ENCODE peak calls at places on chromosomes 2 and 18, in five cellular contexts. P, W, J, B and X are unnamed samples. For H3K4me1, the result is how much of the 10 kb centered on the place peaks cover.

GRCh38 chr18:45006934-45007333 is 326.2 kb downstream of the SETBP1 start:
- DNase-seq in W (peak), B (no peak), J (no peak), P (no peak), X (no peak)

GRCh38 chr2:227152093-227152766 is 11.8 kb downstream of the COL4A4 start:
- DNase-seq in J (no peak), B (no peak), W (no peak), P (no peak), X (no peak)

GRCh38 chr2:170716851-170717598 is 1.9 kb downstream of the SP5 start:
- DNase-seq in W (peak), J (no peak), P (no peak), B (no peak), X (no peak)

GRCh38 chr2:105943977-105944376 is 199.3 kb downstream of the NCK2 start:
- DNase-seq in B (no peak), W (no peak), J (peak), P (no peak), X (no peak)

GRCh38 chr2:110674620-110675555 is 3.0 kb downstream of the BUB1 start:
- DNase-seq in J (peak), W (peak), B (peak), P (no peak), X (peak)

GRCh38 chr18:79797518-79798345 is at the start of gene KCNG2:
- DNase-seq in P (peak), J (no peak), B (no peak), W (peak), X (no peak)

GRCh38 chr2:136327162-136327852 is 209.4 kb upstream of the CXCR4 start:
- DNase-seq in P (peak), J (peak), W (peak), B (peak), X (no peak)

GRCh38 chr18:36504928-36505327 is 207.4 kb downstream of the FHOD3 start:
- DNase-seq in W (peak), J (no peak), B (no peak), P (no peak), X (no peak)

GRCh38 chr2:231057590-231057989 is 923 bp downstream of the PSMD1 start:
- DNase-seq in B (no peak), J (no peak), P (no peak), W (peak), X (no peak)

GRCh38 chr2:129319422-129319717 is 660.1 kb upstream of the RAB6C start:
- DNase-seq in W (no peak), J (no peak), B (no peak), P (no peak), X (no peak)

GRCh38 chr2:198490748-198491147 is 686.4 kb downstream of the PLCL1 start:
- DNase-seq in B (no peak), J (no peak), W (no peak), P (no peak), X (no peak)

GRCh38 chr2:62931536-62931935 is 119.1 kb upstream of the OTX1 start:
- DNase-seq in P (no peak), W (no peak), B (no peak), J (no peak), X (no peak)

GRCh38 chr18:63180333-63180732 is 139.2 kb downstream of the BCL2 start:
- DNase-seq in P (no peak), W (no peak), B (no peak), J (no peak), X (no peak)

GRCh38 chr18:22173928-22174301 is 4.5 kb downstream of the GATA6 start:
- DNase-seq in W (no peak), J (no peak), B (no peak), P (no peak), X (no peak)

GRCh38 chr2:9388102-9388735 is 35.1 kb downstream of the ITGB1BP1 start:
- DNase-seq in J (no peak), W (no peak), B (no peak), P (no peak), X (no peak)

GRCh38 chr2:42975358-42975717 is 183.0 kb upstream of the HAAO start:
- DNase-seq in B (no peak), J (no peak), P (no peak), W (no peak), X (no peak)

GRCh38 chr18:61471832-61472406 is 138.7 kb downstream of the CDH20 start:
- DNase-seq in J (no peak), B (no peak), P (no peak), W (no peak), X (no peak)

GRCh38 chr2:21117688-21118087 is 6.1 kb upstream of the TDRD15 start:
- DNase-seq in W (no peak), J (no peak), P (no peak), B (no peak), X (no peak)

GRCh38 chr2:204264068-204264693 is 281.1 kb upstream of the PARD3B start:
- DNase-seq in B (no peak), P (no peak), J (no peak), W (no peak), X (no peak)

GRCh38 chr2:204258900-204259299 is 286.4 kb upstream of the PARD3B start:
- DNase-seq in J (no peak), P (no peak), B (no peak), W (no peak), X (no peak)

GRCh38 chr2:204260162-204260877 is 285.0 kb upstream of the PARD3B start:
- DNase-seq in P (peak), B (peak), J (peak), W (peak), X (no peak)

GRCh38 chr2:204260906-204261305 is 284.4 kb upstream of the PARD3B start:
- DNase-seq in P (no peak), J (no peak), B (no peak), W (no peak), X (no peak)

GRCh38 chr2:204261776-204262175 is 283.5 kb upstream of the PARD3B start:
- DNase-seq in B (no peak), J (no peak), P (no peak), W (no peak), X (no peak)
- H3K4me1 ChIP-seq in B (under half), J (under half), P (under half), W (under half), X (under half)

GRCh38 chr2:100053087-100053486 is 89.3 kb downstream of the AFF3 start:
- DNase-seq in B (no peak), W (no peak), P (no peak), J (no peak), X (no peak)
- H3K4me2 ChIP-seq in B (no peak), W (no peak), P (no peak), J (no peak), X (no peak)

GRCh38 chr2:188675391-188676011 is 298.7 kb upstream of the COL3A1 start:
- DNase-seq in P (no peak), B (no peak), J (no peak), W (peak), X (no peak)

GRCh38 chr2:188678921-188679320 is 295.3 kb upstream of the COL3A1 start:
- DNase-seq in J (no peak), W (peak), P (no peak), B (no peak), X (no peak)

GRCh38 chr2:188677182-188677581 is 297.0 kb upstream of the COL3A1 start:
- DNase-seq in B (no peak), W (peak), J (no peak), P (no peak), X (no peak)

GRCh38 chr2:188676012-188676405 is 298.2 kb upstream of the COL3A1 start:
- DNase-seq in P (no peak), B (no peak), W (peak), J (no peak), X (no peak)
- H3K27ac ChIP-seq in P (no peak), B (no peak), W (no peak), J (no peak), X (no peak)

GRCh38 chr2:217734999-217735398 is 267.8 kb downstream of the TNS1 start:
- DNase-seq in J (no peak), W (no peak), P (no peak), B (no peak), X (no peak)

GRCh38 chr2:217731805-217732204 is 271.0 kb downstream of the TNS1 start:
- DNase-seq in J (no peak), B (no peak), P (no peak), W (peak), X (no peak)

GRCh38 chr2:217732995-217733394 is 269.8 kb downstream of the TNS1 start:
- DNase-seq in J (no peak), W (peak), P (no peak), B (no peak), X (no peak)

GRCh38 chr2:217735899-217736298 is 266.9 kb downstream of the TNS1 start:
- DNase-seq in J (no peak), W (no peak), P (no peak), B (no peak), X (no peak)

GRCh38 chr2:217733461-217733860 is 269.3 kb downstream of the TNS1 start:
- DNase-seq in J (no peak), W (peak), B (no peak), P (no peak), X (no peak)
- H3K4me1 ChIP-seq in J (under half), W (under half), B (under half), P (under half), X (under half)

GRCh38 chr2:121697108-121697631 is 39.5 kb downstream of the NIFK start:
- DNase-seq in P (peak), J (peak), B (no peak), W (peak), X (no peak)

GRCh38 chr2:121696410-121696930 is 40.2 kb downstream of the NIFK start:
- DNase-seq in P (no peak), B (no peak), W (no peak), J (no peak), X (no peak)

GRCh38 chr2:121695179-121695451 is 41.6 kb downstream of the NIFK start:
- DNase-seq in P (no peak), B (no peak), W (no peak), J (no peak), X (no peak)

GRCh38 chr2:121698318-121698930 is 38.3 kb downstream of the NIFK start:
- DNase-seq in W (no peak), B (no peak), P (no peak), J (no peak), X (no peak)

DNA sequence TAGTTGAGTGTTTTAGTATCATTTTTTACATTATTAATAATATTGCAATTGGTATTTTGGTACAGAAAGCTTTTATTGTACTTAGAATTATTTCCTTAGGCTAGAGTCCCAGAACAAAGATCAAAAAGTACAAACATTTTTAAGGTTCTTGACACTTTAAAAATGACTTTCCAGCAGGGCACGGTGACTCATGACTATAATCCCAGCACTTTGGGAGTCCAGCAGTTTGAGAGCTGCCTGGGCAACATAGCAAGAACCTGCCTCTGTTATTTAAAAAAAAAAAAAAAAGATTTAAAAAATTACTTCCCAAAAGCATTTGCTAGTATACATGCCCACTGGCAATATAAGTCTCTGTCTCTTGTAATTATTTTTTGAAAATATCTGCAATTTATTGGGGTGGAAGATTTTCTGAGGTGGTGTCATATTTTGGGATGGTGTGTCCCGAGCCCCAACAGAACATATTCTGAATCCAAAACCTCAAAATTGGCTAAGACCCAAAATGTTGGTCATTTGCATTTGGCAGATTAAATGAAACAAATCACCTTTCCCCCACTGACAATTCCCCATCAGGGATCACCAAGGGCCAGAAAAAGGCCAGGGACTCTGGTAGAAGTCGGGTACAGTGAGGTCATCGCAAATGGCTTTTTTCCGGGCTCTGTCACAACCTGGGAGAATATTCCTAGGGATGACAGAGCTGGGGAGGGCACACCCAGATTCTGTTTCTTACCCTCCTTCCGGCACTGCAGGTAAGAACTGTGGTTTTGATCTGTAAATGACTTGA is 42.1 kb downstream of the NIFK start:
- DNase-seq in P (peak), W (peak), B (no peak), J (no peak), X (no peak)
- H3K4me2 ChIP-seq in P (no peak), W (no peak), B (no peak), J (no peak), X (no peak)

DNA sequence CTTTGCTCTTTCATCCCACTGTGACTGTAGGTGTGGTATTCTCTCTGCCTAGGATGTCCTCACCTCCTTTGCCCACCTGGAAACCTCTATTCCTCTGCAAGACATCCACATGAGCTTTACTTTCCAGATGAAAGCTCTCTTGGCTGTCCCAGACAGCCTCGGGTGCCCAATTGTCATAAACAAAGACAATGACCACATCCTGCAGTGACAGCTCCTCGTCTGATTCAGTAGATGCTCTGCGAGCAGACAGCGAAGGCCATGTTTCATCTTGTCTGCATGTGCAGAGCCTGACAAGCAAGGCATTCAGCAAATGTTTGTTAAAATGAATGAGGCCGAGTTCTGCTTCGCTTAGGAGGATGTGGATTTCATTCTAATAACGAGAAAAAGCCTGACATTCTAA is 150.8 kb downstream of the MTCL1 start:
- DNase-seq in B (no peak), J (no peak), W (no peak), P (no peak), X (no peak)
- H3K27ac ChIP-seq in B (no peak), J (no peak), W (no peak), P (no peak), X (no peak)

GRCh38 chr2:181810823-181811695 is 80.5 kb upstream of the ITPRID2 start:
- DNase-seq in J (peak), B (no peak), P (peak), W (peak), X (peak)
- H3K4me1 ChIP-seq in J (under half), B (under half), P (under half), W (under half), X (under half)

GRCh38 chr18:43622024-43622423 is 344.7 kb upstream of the SYT4 start:
- DNase-seq in P (no peak), J (no peak), B (no peak), W (no peak), X (no peak)
- H3K4me2 ChIP-seq in P (no peak), J (no peak), B (no peak), W (no peak), X (no peak)

GRCh38 chr2:236964291-236964690 is 121.4 kb upstream of the COPS8 start:
- DNase-seq in P (no peak), J (no peak), B (no peak), W (no peak), X (no peak)

GRCh38 chr2:236963631-236964030 is 122.1 kb upstream of the COPS8 start:
- DNase-seq in B (no peak), W (no peak), P (no peak), J (no peak), X (no peak)

GRCh38 chr2:236965841-236966096 is 119.9 kb upstream of the COPS8 start:
- DNase-seq in J (no peak), W (no peak), P (no peak), B (no peak), X (no peak)

GRCh38 chr2:236967499-236967783 is 118.2 kb upstream of the COPS8 start:
- DNase-seq in W (peak), J (no peak), P (no peak), B (no peak), X (no peak)

GRCh38 chr2:236965021-236965840 is 120.5 kb upstream of the COPS8 start:
- DNase-seq in P (no peak), J (no peak), B (no peak), W (no peak), X (peak)
- H3K27ac ChIP-seq in P (no peak), J (no peak), B (no peak), W (no peak), X (no peak)

DNA sequence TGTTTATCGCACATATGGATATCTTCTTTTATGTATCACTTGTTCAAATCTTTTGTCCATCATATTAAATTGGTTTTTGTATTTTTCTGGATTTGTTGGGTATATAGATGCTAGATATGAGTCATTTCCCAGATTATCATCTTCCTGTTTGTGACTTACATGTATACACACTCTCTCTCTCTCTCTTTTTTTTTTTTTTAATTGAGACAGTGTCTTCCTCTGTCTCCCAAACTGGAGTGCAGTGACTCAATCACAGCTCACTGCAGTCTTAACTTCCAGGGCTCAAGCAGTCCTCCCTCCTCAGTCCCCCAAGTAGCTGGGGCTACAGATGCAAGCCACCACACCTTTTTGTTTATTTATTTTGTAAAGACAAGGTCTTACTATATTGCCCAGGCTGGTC is 43.8 kb downstream of the XIRP2 start:
- DNase-seq in W (no peak), B (no peak), P (no peak), J (no peak), X (no peak)
- H3K4me1 ChIP-seq in W (under half), B (under half), P (under half), J (under half), X (under half)